ENCODE peak calls at places on chromosomes 7 and 10, in five cellular contexts. D is stomach, J is HepG2, Z is SK-N-SH, R is spleen. K is an unnamed sample.

GRCh38 chr10:72194949-72195348 is 20.9 kb upstream of the ANAPC16 start:
- DNase-seq in D (no peak), J (no peak), Z (no peak), R (no peak), K (no peak)

GRCh38 chr10:125103466-125104377 is 56.6 kb downstream of the CTBP2 start:
- DNase-seq in D (peak; percentile 21), J (no peak), Z (no peak), R (peak; percentile 48), K (peak; percentile 36)

GRCh38 chr10:63720072-63720537 is 198.9 kb downstream of the REEP3 start:
- DNase-seq in D (peak; percentile 60), J (peak; percentile 48), Z (peak; percentile 27), R (no peak), K (no peak)

GRCh38 chr7:42099837-42100508 is 137.0 kb downstream of the GLI3 start:
- DNase-seq in D (no peak), J (no peak), Z (no peak), R (no peak), K (no peak)

GRCh38 chr10:132546567-132547420 is 9.2 kb downstream of the INPP5A start:
- DNase-seq in D (peak; percentile 52), J (no peak), Z (no peak), R (peak; percentile 83), K (peak; percentile 60)

GRCh38 chr7:105806592-105807266 is 69.7 kb downstream of the ATXN7L1 start:
- DNase-seq in D (peak; percentile 35), J (no peak), Z (no peak), R (no peak), K (no peak)

GRCh38 chr7:156642306-156643045 is 1.9 kb downstream of the RNF32 start:
- DNase-seq in D (no peak), J (no peak), Z (no peak), R (no peak), K (no peak)

GRCh38 chr7:16590424-16590823 is 55.1 kb downstream of the ANKMY2 start:
- DNase-seq in D (no peak), J (no peak), Z (no peak), R (no peak), K (no peak)

GRCh38 chr7:139673230-139673629 is 104.6 kb downstream of the HIPK2 start:
- DNase-seq in D (no peak), J (no peak), Z (peak; percentile 61), R (no peak), K (no peak)

GRCh38 chr7:50371551-50372021 is 67.1 kb downstream of the IKZF1 start:
- DNase-seq in D (no peak), J (no peak), Z (no peak), R (no peak), K (no peak)

GRCh38 chr7:126541416-126541815 is 711.3 kb downstream of the GRM8 start:
- DNase-seq in D (no peak), J (no peak), Z (no peak), R (no peak), K (no peak)

GRCh38 chr10:100816671-100817070 is 71.3 kb downstream of the PAX2 start:
- DNase-seq in D (no peak), J (no peak), Z (no peak), R (no peak), K (no peak)

GRCh38 chr7:44396498-44396897 is 71.1 kb upstream of the CAMK2B start:
- DNase-seq in D (no peak), J (no peak), Z (no peak), R (no peak), K (no peak)

DNA sequence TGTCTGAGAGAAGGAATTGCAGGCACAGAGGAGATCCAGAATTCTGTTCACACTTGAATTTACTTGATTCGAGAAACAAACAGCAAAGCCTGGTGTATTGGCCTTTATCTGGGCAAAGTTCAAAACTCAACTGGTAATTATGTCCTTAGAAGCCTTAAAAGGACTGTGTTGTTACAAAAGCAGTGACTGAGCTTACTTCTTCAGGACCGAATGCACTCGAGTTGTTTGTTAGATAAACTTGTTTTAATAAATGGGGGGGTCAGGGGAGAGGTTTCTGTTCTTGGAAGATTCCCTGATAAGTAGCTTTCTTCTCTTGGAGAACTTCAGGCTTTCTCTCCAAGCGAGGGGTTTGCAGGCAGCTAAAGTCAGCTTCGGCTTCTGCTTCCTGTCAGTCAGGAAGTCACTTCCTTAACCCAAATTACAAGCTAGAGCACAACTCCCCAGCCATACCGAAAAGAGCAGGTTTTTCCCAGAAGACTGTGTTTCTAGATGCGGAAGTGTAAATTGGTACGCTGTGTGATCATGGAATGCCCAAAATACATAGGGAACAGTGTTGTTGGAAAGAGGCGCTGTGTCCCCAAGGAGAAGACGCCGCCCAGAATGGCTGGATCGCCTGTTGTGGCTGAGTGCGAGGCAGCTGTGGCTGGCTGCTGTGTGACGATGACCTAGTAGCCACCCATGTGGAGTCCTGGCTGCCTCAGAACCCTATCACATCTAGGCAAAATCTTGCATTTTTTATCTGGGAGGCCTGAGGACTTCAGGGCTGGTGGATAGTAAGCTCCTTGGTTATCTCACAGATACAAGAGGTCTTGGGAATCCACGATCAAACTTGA is 110.4 kb downstream of the TCF7L2 start:
- DNase-seq in D (no peak), J (peak; percentile 71), Z (no peak), R (no peak), K (peak; percentile 68)
- H3K4me1 ChIP-seq in D (peaks cover 100% of the 10 kb centered on the region), J (peaks cover 87% of the 10 kb centered on the region), Z (peaks cover 38% of the 10 kb centered on the region), R (no peaks in the 10 kb centered on the region), K (no peaks in the 10 kb centered on the region)

GRCh38 chr7:137903382-137904169 is 56.8 kb upstream of the DGKI start:
- DNase-seq in D (peak; percentile 60), J (peak; percentile 70), Z (peak; percentile 81), R (peak; percentile 78), K (peak; percentile 79)
- TF ChIP-seq POLR2AphosphoS5 in D (no peak), J (no peak), Z (no peak), R (no peak), K (no peak)

DNA sequence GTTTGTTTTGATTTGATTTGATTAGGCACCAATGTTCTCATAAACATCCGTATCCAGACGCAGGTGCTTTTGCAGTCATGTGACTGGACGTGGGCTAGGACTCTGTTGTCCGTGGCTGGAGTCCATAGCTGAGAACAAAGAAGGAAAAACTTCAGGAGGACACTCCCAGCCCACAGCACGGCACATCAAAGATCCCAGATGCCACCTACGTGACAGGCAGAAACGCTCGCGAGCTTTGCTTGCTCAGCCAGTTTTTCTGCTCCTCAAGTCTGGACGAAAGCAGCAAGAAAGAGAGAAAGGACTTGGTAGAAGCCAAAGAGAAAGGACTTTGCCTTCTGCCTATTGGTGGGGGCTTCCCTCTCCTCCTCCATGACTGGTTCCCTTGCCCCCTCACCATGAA is 6.9 kb upstream of the ZKSCAN1 start:
- DNase-seq in D (peak; percentile 87), J (no peak), Z (no peak), R (no peak), K (no peak)
- H3K4me1 ChIP-seq in D (peaks cover 45% of the 10 kb centered on the region), J (peaks cover 97% of the 10 kb centered on the region), Z (no peaks in the 10 kb centered on the region), R (no peaks in the 10 kb centered on the region), K (no peaks in the 10 kb centered on the region)

GRCh38 chr7:39810204-39810642 is 139.8 kb upstream of the CDK13 start:
- DNase-seq in D (no peak), J (no peak), Z (no peak), R (no peak), K (no peak)
- TF ChIP-seq POLR2AphosphoS5 in D (no peak), J (no peak), Z (no peak), R (no peak), K (no peak)

GRCh38 chr10:28540145-28540544 is 7.2 kb downstream of the WAC start:
- DNase-seq in D (no peak), J (no peak), Z (no peak), R (no peak), K (no peak)
- H3K4me1 ChIP-seq in D (peaks cover 98% of the 10 kb centered on the region), J (peaks cover 27% of the 10 kb centered on the region), Z (peaks cover 7% of the 10 kb centered on the region), R (peaks cover 27% of the 10 kb centered on the region), K (peaks cover 30% of the 10 kb centered on the region)

GRCh38 chr7:150976529-150977381 is 1.4 kb downstream of the KCNH2 start:
- DNase-seq in D (no peak), J (no peak), Z (peak; percentile 85), R (no peak), K (no peak)
- TF ChIP-seq POLR2AphosphoS5 in D (peak; percentile 32), J (no peak), Z (no peak), R (no peak), K (peak; percentile 28)

GRCh38 chr10:59878289-59878688 is 28.1 kb downstream of the CCDC6 start:
- DNase-seq in D (no peak), J (no peak), Z (no peak), R (no peak), K (no peak)
- H3K4me1 ChIP-seq in D (peaks cover 65% of the 10 kb centered on the region), J (peaks cover 29% of the 10 kb centered on the region), Z (peaks cover 3% of the 10 kb centered on the region), R (peaks cover 6% of the 10 kb centered on the region), K (no peaks in the 10 kb centered on the region)

GRCh38 chr7:37540917-37541316 is 92.3 kb upstream of the ELMO1 start:
- DNase-seq in D (no peak), J (no peak), Z (no peak), R (no peak), K (no peak)
- TF ChIP-seq POLR2AphosphoS5 in D (no peak), J (no peak), Z (no peak), R (no peak), K (no peak)

DNA sequence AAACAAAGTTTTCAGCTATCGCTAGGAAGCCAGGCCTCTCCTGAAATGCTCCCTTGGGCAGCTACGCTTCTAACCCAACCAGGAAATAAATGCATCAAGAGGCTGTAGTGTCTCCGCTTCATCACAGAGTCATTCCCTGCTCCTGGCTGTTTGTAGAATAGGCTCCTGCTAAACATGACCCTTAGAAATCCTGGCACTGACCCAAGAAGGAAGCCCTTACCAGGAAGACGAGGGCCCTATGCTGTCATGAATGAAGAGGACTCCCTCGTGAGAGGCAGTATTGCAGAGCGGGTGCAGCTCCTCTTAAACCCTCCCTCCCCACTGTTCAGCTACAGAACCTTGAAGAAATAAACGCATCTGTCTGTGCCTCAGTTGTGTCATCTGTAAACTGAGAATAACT is 48.3 kb downstream of the NOD1 start:
- DNase-seq in D (no peak), J (no peak), Z (peak; percentile 12), R (no peak), K (peak; percentile 67)
- H3K4me1 ChIP-seq in D (peaks cover 71% of the 10 kb centered on the region), J (no peaks in the 10 kb centered on the region), Z (no peaks in the 10 kb centered on the region), R (peaks cover 36% of the 10 kb centered on the region), K (peaks cover 36% of the 10 kb centered on the region)

K was measured in sigmoid colon.